ENCODE peak calls at places on chromosome 10, in four cellular contexts. T is HS-27A, F is neural crest cell, W is NCI-H748 treated with DMSO at 0.1 percent for 48 hours. Q is an unnamed sample.

GRCh38 chr10:112819231-112819630 is 130.8 kb upstream of the TCF7L2 start:
- DNase-seq in T (no peak), F (no peak), W (no peak), Q (no peak)

GRCh38 chr10:73131295-73131694 is 21.0 kb downstream of the NUDT13 start:
- DNase-seq in T (no peak), F (no peak), W (no peak), Q (no peak)

GRCh38 chr10:62610649-62611229 is 193.8 kb upstream of the ADO start:
- DNase-seq in T (no peak), F (peak), W (peak), Q (peak)

GRCh38 chr10:30454744-30455498 is 20.9 kb downstream of the MAP3K8 start:
- DNase-seq in T (no peak), F (no peak), W (no peak), Q (no peak)

GRCh38 chr10:45809829-45810228 is 37.5 kb downstream of the AGAP4 start:
- DNase-seq in T (no peak), F (no peak), W (no peak), Q (no peak)

GRCh38 chr10:104347295-104348045 is 6.2 kb upstream of the CFAP58 start:
- DNase-seq in T (no peak), F (no peak), W (no peak), Q (no peak)

GRCh38 chr10:3780056-3780765 is 4.8 kb downstream of the KLF6 start:
- DNase-seq in T (no peak), F (no peak), W (no peak), Q (no peak)

GRCh38 chr10:44975487-44976331 is 2.9 kb downstream of the DEPP1 start:
- DNase-seq in T (no peak), F (no peak), W (no peak), Q (peak)

GRCh38 chr10:13990918-13991317 is 339.8 kb downstream of the FRMD4A start:
- DNase-seq in T (no peak), F (no peak), W (no peak), Q (peak)

GRCh38 chr10:5546891-5547683 is 22.3 kb downstream of the CALML3 start:
- DNase-seq in T (no peak), F (no peak), W (no peak), Q (no peak)

GRCh38 chr10:128095023-128095752 is 31.0 kb downstream of the MKI67 start:
- DNase-seq in T (no peak), F (no peak), W (no peak), Q (peak)

GRCh38 chr10:102422586-102423129 is 2.0 kb downstream of the FBXL15 start:
- DNase-seq in T (no peak), F (peak), W (peak), Q (peak)

GRCh38 chr10:6980353-6980752 is 400.3 kb upstream of the PRKCQ start:
- DNase-seq in T (no peak), F (no peak), W (no peak), Q (no peak)

GRCh38 chr10:132563485-132564248 is 26.1 kb downstream of the INPP5A start:
- DNase-seq in T (no peak), F (no peak), W (no peak), Q (no peak)

GRCh38 chr10:72295330-72295910 is 21.7 kb downstream of the DDIT4 start:
- DNase-seq in T (no peak), F (no peak), W (no peak), Q (no peak)

GRCh38 chr10:127151981-127152699 is 44.3 kb downstream of the INSYN2A start:
- DNase-seq in T (no peak), F (no peak), W (no peak), Q (no peak)

GRCh38 chr10:75263806-75264205 is 28.0 kb upstream of the COMTD1 start:
- DNase-seq in T (no peak), F (no peak), W (no peak), Q (no peak)

GRCh38 chr10:34256216-34256615 is 558.9 kb downstream of the PARD3 start:
- DNase-seq in T (no peak), F (no peak), W (no peak), Q (no peak)

GRCh38 chr10:11863353-11864105 is 40.4 kb downstream of the PROSER2 start:
- DNase-seq in T (no peak), F (no peak), W (no peak), Q (peak)

GRCh38 chr10:59240581-59241183 is 64.2 kb downstream of the PHYHIPL start:
- DNase-seq in T (no peak), F (peak), W (peak), Q (peak)

GRCh38 chr10:63520463-63521388 is 475 bp upstream of the REEP3 start:
- DNase-seq in T (peak), F (peak), W (peak), Q (peak)

GRCh38 chr10:36725581-36726520 is 399.5 kb upstream of the ANKRD30A start:
- DNase-seq in T (peak), F (no peak), W (peak), Q (peak)

GRCh38 chr10:84214612-84215235 is 10.6 kb downstream of the LRIT2 start:
- DNase-seq in T (no peak), F (no peak), W (no peak), Q (no peak)

GRCh38 chr10:28763471-28763870 is 86.2 kb downstream of the BAMBI start:
- DNase-seq in T (no peak), F (no peak), W (no peak), Q (no peak)

GRCh38 chr10:82943142-82943541 is 1068.1 kb downstream of the NRG3 start:
- DNase-seq in T (no peak), F (no peak), W (no peak), Q (no peak)

GRCh38 chr10:72740526-72740925 is 48.6 kb downstream of the MCU start:
- DNase-seq in T (no peak), F (no peak), W (no peak), Q (no peak)

GRCh38 chr10:110576220-110576619 is 8.7 kb downstream of the SMC3 start:
- DNase-seq in T (no peak), F (no peak), W (no peak), Q (no peak)

GRCh38 chr10:8581521-8582225 is 527.2 kb downstream of the GATA3 start:
- DNase-seq in T (no peak), F (no peak), W (no peak), Q (no peak)

GRCh38 chr10:98106531-98106930 is 27.9 kb upstream of the R3HCC1L start:
- DNase-seq in T (no peak), F (no peak), W (no peak), Q (no peak)

GRCh38 chr10:130045801-130046321 is 64.8 kb downstream of the C10orf143 start:
- DNase-seq in T (no peak), F (no peak), W (no peak), Q (no peak)

GRCh38 chr10:45239642-45240041 is 75.8 kb downstream of the OR13A1 start:
- DNase-seq in T (no peak), F (no peak), W (no peak), Q (no peak)

GRCh38 chr10:131689016-131689415 is 211.8 kb upstream of the PPP2R2D start:
- DNase-seq in T (no peak), F (no peak), W (no peak), Q (peak)

GRCh38 chr10:119305860-119306513 is 98.6 kb downstream of the GRK5 start:
- DNase-seq in T (peak), F (no peak), W (no peak), Q (no peak)

GRCh38 chr10:69757553-69758309 is 44.0 kb upstream of the COL13A1 start:
- DNase-seq in T (no peak), F (no peak), W (peak), Q (peak)

GRCh38 chr10:35822316-35822715 is 180.2 kb upstream of the FZD8 start:
- DNase-seq in T (no peak), F (peak), W (no peak), Q (peak)

GRCh38 chr10:75253281-75254220 is 17.8 kb upstream of the COMTD1 start:
- DNase-seq in T (no peak), F (no peak), W (no peak), Q (no peak)